ENCODE peak calls at places on chromosomes 4 and X, in eight cellular contexts. M is sigmoid colon, A is stomach, R is GM06990, U is GM10248, V is choroid plexus epithelial cell, H is esophagus muscularis mucosa, O is right lobe of liver. S is an unnamed sample.

GRCh38 chr4:79856196-79856595 is 216.8 kb downstream of the ANTXR2 start:
- DNase-seq in H (no peak), R (no peak), A (no peak), U (no peak), M (no peak), O (no peak), V (no peak), S (no peak)

GRCh38 chr4:24070117-24070516 is 180.3 kb upstream of the PPARGC1A start:
- DNase-seq in H (no peak), V (peak), O (no peak), M (no peak), A (no peak), R (no peak), U (no peak), S (peak)

GRCh38 chr4:159283697-159284492 is 181.0 kb downstream of the RAPGEF2 start:
- DNase-seq in O (no peak), M (no peak), V (peak), U (no peak), H (no peak), A (no peak), R (no peak), S (peak)

GRCh38 chr4:187065396-187065795 is 341.7 kb upstream of the FAT1 start:
- DNase-seq in R (no peak), A (no peak), O (no peak), U (no peak), M (no peak), H (no peak), V (no peak), S (no peak)

GRCh38 chrX:108165349-108166111 is 74.0 kb downstream of the ATG4A start:
- DNase-seq in O (no peak), V (peak), U (no peak), A (peak), H (no peak), R (no peak), M (no peak), S (peak)

GRCh38 chrX:14916017-14916674 is 42.9 kb downstream of the MOSPD2 start:
- DNase-seq in M (no peak), U (no peak), V (peak), H (no peak), R (no peak), A (no peak), O (no peak), S (no peak)

GRCh38 chrX:44314259-44314734 is 29.2 kb downstream of the EFHC2 start:
- DNase-seq in U (no peak), R (no peak), A (peak), O (no peak), H (no peak), M (no peak), V (peak), S (no peak)

GRCh38 chrX:123906557-123907316 is 46.9 kb downstream of the XIAP start:
- DNase-seq in A (no peak), H (no peak), O (no peak), U (no peak), M (no peak), R (no peak), V (no peak), S (no peak)

GRCh38 chr4:33133723-33134122 is 2413.6 kb downstream of the PCDH7 start:
- DNase-seq in R (no peak), H (no peak), A (no peak), U (no peak), O (no peak), M (no peak), V (no peak), S (no peak)

GRCh38 chr4:27001398-27002164 is 140.9 kb downstream of the STIM2 start:
- DNase-seq in U (no peak), M (no peak), O (no peak), A (no peak), H (no peak), R (no peak), V (no peak), S (no peak)

GRCh38 chr4:69773443-69773842 is 13.0 kb upstream of the SULT1B1 start:
- DNase-seq in R (no peak), A (no peak), H (no peak), V (no peak), M (no peak), O (no peak), U (no peak), S (no peak)

GRCh38 chr4:35538807-35539206 is 705.5 kb downstream of the ARAP2 start:
- DNase-seq in U (no peak), R (no peak), V (peak), M (no peak), H (no peak), A (no peak), O (no peak), S (peak)

GRCh38 chrX:108811891-108812290 is 75.5 kb upstream of the IRS4 start:
- DNase-seq in M (no peak), A (no peak), O (no peak), U (no peak), H (no peak), R (no peak), V (no peak), S (no peak)

GRCh38 chr4:94428884-94429283 is 22.9 kb upstream of the PDLIM5 start:
- DNase-seq in M (no peak), V (no peak), U (no peak), A (no peak), O (no peak), R (no peak), H (no peak), S (no peak)

GRCh38 chrX:96979766-96980165 is 96.1 kb downstream of the RPA4 start:
- DNase-seq in U (no peak), O (no peak), V (no peak), R (no peak), H (no peak), M (no peak), A (no peak), S (no peak)

GRCh38 chr4:7812191-7812860 is 127.3 kb downstream of the AFAP1 start:
- DNase-seq in R (no peak), U (no peak), A (no peak), V (no peak), M (peak), H (no peak), O (no peak), S (no peak)

GRCh38 chrX:86946569-86946968 is 571.0 kb upstream of the KLHL4 start:
- DNase-seq in U (peak), R (no peak), A (no peak), M (no peak), V (peak), H (no peak), O (no peak), S (peak)

GRCh38 chr4:1512738-1513660 is 106.8 kb upstream of the NKX1-1 start:
- DNase-seq in O (peak), M (no peak), U (no peak), V (peak), H (no peak), A (peak), R (no peak), S (no peak)

GRCh38 chr4:145566086-145566708 is 53.0 kb upstream of the MMAA start:
- DNase-seq in R (no peak), M (no peak), U (no peak), A (no peak), O (no peak), V (no peak), H (no peak), S (no peak)
- TF ChIP-seq CTCF in R (no peak), M (no peak), U (no peak), A (no peak), O (no peak), V (no peak), H (no peak), S (no peak)

GRCh38 chr4:118683513-118683912 is 1.7 kb upstream of the METTL14 start:
- DNase-seq in V (peak), A (no peak), M (no peak), H (no peak), U (no peak), O (no peak), R (no peak), S (peak)

GRCh38 chr4:118680808-118681207 is 4.4 kb upstream of the METTL14 start:
- DNase-seq in M (no peak), O (no peak), H (no peak), U (no peak), V (no peak), A (no peak), R (no peak), S (no peak)

GRCh38 chr4:118684873-118685811 is at the start of gene METTL14:
- DNase-seq in A (peak), O (peak), H (peak), M (peak), V (peak), U (peak), R (peak), S (peak)

DNA sequence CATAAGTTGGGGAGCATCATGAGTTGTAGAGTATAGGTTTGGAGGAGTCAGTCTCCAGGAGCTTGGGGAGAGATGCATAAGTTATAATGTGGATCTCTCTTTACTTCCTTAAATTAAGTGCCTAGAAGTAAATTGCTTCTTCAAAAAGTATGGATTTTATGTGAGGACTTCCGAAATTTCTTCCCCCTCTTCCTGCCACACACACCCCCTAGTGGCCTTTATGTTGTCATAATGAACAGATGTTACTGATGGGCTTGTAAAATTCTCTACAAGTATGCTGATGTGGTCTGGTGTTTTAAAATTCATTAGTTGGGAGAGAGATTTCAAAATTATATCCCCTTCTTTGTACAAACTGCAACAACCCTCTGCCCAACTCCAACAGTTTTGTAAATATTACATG is 2.3 kb upstream of the METTL14 start:
- DNase-seq in U (no peak), R (no peak), H (no peak), V (peak), A (no peak), M (no peak), O (no peak), S (peak)
- TF ChIP-seq CTCF in U (no peak), R (peak), H (peak), V (peak), A (no peak), M (no peak), O (peak), S (peak)

GRCh38 chr4:40924793-40925117 is 175.0 kb downstream of the NSUN7 start:
- DNase-seq in H (no peak), V (no peak), U (no peak), A (no peak), R (no peak), M (no peak), O (no peak), S (no peak)
- TF ChIP-seq CTCF in H (no peak), V (no peak), U (no peak), A (no peak), R (no peak), M (no peak), O (no peak), S (no peak)

GRCh38 chr4:10891866-10892265 is 207.3 kb upstream of the CLNK start:
- DNase-seq in H (no peak), O (no peak), R (no peak), A (no peak), V (no peak), U (no peak), M (no peak), S (peak)

GRCh38 chr4:10889819-10890218 is 205.3 kb upstream of the CLNK start:
- DNase-seq in O (no peak), H (no peak), R (no peak), A (no peak), M (no peak), U (no peak), V (no peak), S (no peak)

GRCh38 chr4:10898072-10898471 is 213.5 kb upstream of the CLNK start:
- DNase-seq in H (no peak), U (no peak), A (no peak), M (no peak), V (no peak), O (no peak), R (no peak), S (no peak)

GRCh38 chr4:10897076-10897475 is 212.5 kb upstream of the CLNK start:
- DNase-seq in A (no peak), O (no peak), M (no peak), H (no peak), R (no peak), V (no peak), U (no peak), S (no peak)

DNA sequence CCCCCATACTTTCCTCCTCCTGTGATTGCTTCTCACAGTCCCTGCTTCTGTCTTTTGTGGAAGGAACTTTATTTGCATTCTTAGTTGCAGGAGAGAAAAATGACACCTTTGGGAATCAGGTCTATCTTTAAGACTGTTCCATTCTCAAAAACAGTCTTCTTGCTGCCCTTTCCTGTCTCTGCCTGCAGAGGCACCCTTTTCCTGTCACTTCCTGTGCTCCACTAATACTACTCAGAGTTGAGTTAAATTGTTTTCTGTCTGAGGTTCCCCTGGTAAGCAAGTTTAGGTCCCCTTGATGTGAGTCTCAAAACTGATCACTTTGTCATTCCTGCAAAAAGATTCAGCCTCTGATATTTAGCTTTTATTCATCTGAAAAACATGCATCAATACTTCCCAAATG is 208.8 kb upstream of the CLNK start:
- DNase-seq in R (no peak), A (no peak), U (peak), O (no peak), M (no peak), V (peak), H (no peak), S (peak)
- TF ChIP-seq CTCF in R (peak), A (no peak), U (peak), O (peak), M (peak), V (peak), H (no peak), S (no peak)

DNA sequence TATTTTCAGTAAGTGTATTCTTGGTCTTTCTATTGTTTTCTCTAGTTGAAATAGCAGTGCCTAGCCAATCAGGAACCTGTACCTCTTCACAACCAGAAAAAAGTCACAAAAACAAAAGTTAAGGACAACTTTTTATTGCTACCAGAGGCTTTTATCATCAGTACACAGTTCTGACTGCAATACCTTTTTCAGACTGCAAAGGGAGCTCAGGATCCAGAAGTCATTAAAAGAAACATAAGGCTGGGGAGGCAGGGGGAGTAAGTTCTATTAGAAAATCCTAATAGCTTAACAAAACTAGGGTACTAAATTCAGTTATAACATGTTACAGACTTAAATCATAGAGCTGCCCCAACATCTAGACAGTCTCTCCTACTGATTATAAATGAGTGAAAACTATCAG is 28.8 kb downstream of the CCNI start:
- DNase-seq in H (no peak), R (no peak), M (no peak), V (peak), O (no peak), A (no peak), U (no peak), S (peak)
- TF ChIP-seq CTCF in H (no peak), R (peak), M (peak), V (peak), O (peak), A (no peak), U (peak), S (peak)

GRCh38 chr4:93157984-93158383 is 670.6 kb upstream of the ATOH1 start:
- DNase-seq in A (no peak), R (no peak), V (no peak), U (no peak), H (no peak), O (no peak), M (no peak), S (peak)
- TF ChIP-seq CTCF in A (peak), R (no peak), V (peak), U (peak), H (no peak), O (no peak), M (no peak), S (peak)

S was measured in MCF 10A.